ENCODE peak calls at places on chromosomes 4 and X, in ten cellular contexts. G is left cardiac atrium; I is MV-4-11; H is iris pigment epithelial cell; U is NCI-H345; M is Peyer's patch; J is CD8-positive, alpha-beta memory T cell; W is endodermal cell; B is NCI-H1092; N is A673. F is an unnamed sample.

GRCh38 chr4:2290974-2291704 is 29.2 kb upstream of the MXD4 start:
- DNase-seq in G (no peak), I (peak), H (no peak), U (no peak), M (peak), J (peak), W (peak), B (no peak), N (no peak), F (no peak)

GRCh38 chr4:47631161-47631560 is 146.1 kb downstream of the ATP10D start:
- DNase-seq in G (no peak), I (no peak), H (no peak), U (no peak), M (no peak), J (no peak), W (no peak), B (no peak), N (no peak), F (no peak)

GRCh38 chr4:149841686-149842085 is 26.0 kb upstream of the IQCM start:
- DNase-seq in G (no peak), I (no peak), H (no peak), U (no peak), M (no peak), J (no peak), W (no peak), B (no peak), N (no peak), F (no peak)

GRCh38 chr4:107034982-107035710 is 967 bp downstream of the DKK2 start:
- DNase-seq in G (peak), I (no peak), H (peak), U (no peak), M (no peak), J (no peak), W (peak), B (no peak), N (peak), F (peak)

GRCh38 chrX:2523911-2524310 is 23.1 kb upstream of the DHRSX start:
- DNase-seq in G (no peak), I (no peak), H (no peak), U (no peak), M (no peak), J (no peak), W (no peak), B (no peak), N (no peak), F (no peak)

GRCh38 chr4:53119685-53120084 is 246.2 kb downstream of the SCFD2 start:
- DNase-seq in G (no peak), I (no peak), H (peak), U (no peak), M (no peak), J (no peak), W (peak), B (no peak), N (peak), F (peak)

GRCh38 chr4:172411180-172411579 is 598.0 kb downstream of the GALNTL6 start:
- DNase-seq in G (no peak), I (no peak), H (no peak), U (no peak), M (no peak), J (no peak), W (no peak), B (no peak), N (no peak), F (peak)

GRCh38 chr4:170047774-170048354 is 21.7 kb upstream of the MFAP3L start:
- DNase-seq in G (peak), I (peak), H (peak), U (peak), M (peak), J (peak), W (peak), B (peak), N (peak), F (peak)

GRCh38 chrX:154719132-154719675 is 31.7 kb downstream of the GAB3 start:
- DNase-seq in G (no peak), I (peak), H (peak), U (no peak), M (no peak), J (peak), W (no peak), B (no peak), N (no peak), F (peak)

GRCh38 chr4:22969314-22969896 is 276.7 kb downstream of the GBA3 start:
- DNase-seq in G (no peak), I (no peak), H (peak), U (no peak), M (no peak), J (no peak), W (no peak), B (no peak), N (no peak), F (no peak)

GRCh38 chrX:50567636-50568035 is 97.0 kb upstream of the DGKK start:
- DNase-seq in G (no peak), I (no peak), H (no peak), U (no peak), M (no peak), J (no peak), W (no peak), B (no peak), N (no peak), F (no peak)

GRCh38 chrX:71067727-71068051 is 445 bp downstream of the SNX12 start:
- DNase-seq in G (no peak), I (no peak), H (no peak), U (no peak), M (no peak), J (no peak), W (no peak), B (no peak), N (peak), F (no peak)

GRCh38 chr4:120977435-120977997 is 55.0 kb upstream of the PRDM5 start:
- DNase-seq in G (no peak), I (peak), H (peak), U (no peak), M (no peak), J (no peak), W (peak), B (no peak), N (peak), F (peak)

GRCh38 chrX:13658602-13659001 is 5.7 kb downstream of the TCEANC start:
- DNase-seq in G (no peak), I (peak), H (peak), U (peak), M (no peak), J (no peak), W (no peak), B (no peak), N (peak), F (peak)

GRCh38 chrX:149493567-149494562 is 11.2 kb downstream of the IDS start:
- DNase-seq in G (no peak), I (no peak), H (no peak), U (no peak), M (no peak), J (no peak), W (peak), B (no peak), N (no peak), F (peak)

GRCh38 chr4:140071806-140072205 is 82.2 kb downstream of the MAML3 start:
- DNase-seq in G (peak), I (peak), H (peak), U (no peak), M (peak), J (no peak), W (no peak), B (no peak), N (no peak), F (no peak)

GRCh38 chr4:7397206-7398103 is 37.3 kb downstream of the PSAPL1 start:
- DNase-seq in G (no peak), I (no peak), H (peak), U (no peak), M (peak), J (no peak), W (peak), B (no peak), N (no peak), F (no peak)

GRCh38 chrX:109886122-109886761 is 116.7 kb upstream of the TMEM164 start:
- DNase-seq in G (peak), I (peak), H (peak), U (peak), M (peak), J (no peak), W (peak), B (peak), N (peak), F (peak)

GRCh38 chr4:173264245-173264959 is 69.8 kb downstream of the HMGB2 start:
- DNase-seq in G (peak), I (peak), H (peak), U (peak), M (peak), J (no peak), W (peak), B (peak), N (peak), F (peak)

GRCh38 chrX:2325076-2325784 is 175.5 kb downstream of the DHRSX start:
- DNase-seq in G (peak), I (no peak), H (peak), U (no peak), M (peak), J (peak), W (peak), B (no peak), N (peak), F (no peak)

GRCh38 chr4:3708103-3708510 is 58.1 kb upstream of the ADRA2C start:
- DNase-seq in G (peak), I (peak), H (no peak), U (no peak), M (no peak), J (no peak), W (no peak), B (no peak), N (peak), F (no peak)

GRCh38 chrX:107551546-107551945 is 76.8 kb upstream of the PRPS1 start:
- DNase-seq in G (no peak), I (no peak), H (no peak), U (no peak), M (no peak), J (no peak), W (no peak), B (peak), N (no peak), F (no peak)

GRCh38 chrX:97841544-97842179 is 958.0 kb downstream of the RPA4 start:
- DNase-seq in G (no peak), I (no peak), H (no peak), U (no peak), M (no peak), J (no peak), W (no peak), B (no peak), N (no peak), F (no peak)